ENCODE peak calls at places on chromosomes 4 and X, in four cellular contexts. V, L, E and H are unnamed samples. For H3K4me1, the result is how much of the 10 kb centered on the place peaks cover.

GRCh38 chrX:38943120-38943519 is 141.9 kb downstream of the MID1IP1 start:
- DNase-seq in V (no peak), L (no peak), E (no peak), H (no peak)

GRCh38 chrX:45824471-45824870 is 623.8 kb upstream of the DIPK2B start:
- DNase-seq in V (no peak), L (no peak), E (no peak), H (no peak)

GRCh38 chrX:6169407-6169806 is 59.3 kb downstream of the NLGN4X start:
- DNase-seq in V (no peak), L (no peak), E (no peak), H (no peak)

GRCh38 chr4:105399535-105400161 is 74.2 kb downstream of the PPA2 start:
- DNase-seq in V (no peak), L (no peak), E (no peak), H (no peak)

GRCh38 chr4:184807797-184808718 is 17.7 kb downstream of the ACSL1 start:
- DNase-seq in V (no peak), L (no peak), E (no peak), H (no peak)

GRCh38 chrX:105120460-105120859 is 100.0 kb downstream of the TEX13A start:
- DNase-seq in V (no peak), L (no peak), E (no peak), H (no peak)

GRCh38 chr4:144754562-144755410 is 108.8 kb downstream of the HHIP start:
- DNase-seq in V (no peak), L (no peak), E (no peak), H (no peak)

GRCh38 chr4:123405212-123405856 is 8.7 kb downstream of the SPRY1 start:
- DNase-seq in V (no peak), L (no peak), E (no peak), H (no peak)

GRCh38 chr4:180134116-180134866 is 2108.9 kb upstream of the TENM3 start:
- DNase-seq in V (no peak), L (no peak), E (no peak), H (peak)

GRCh38 chr4:124686279-124686678 is 26.3 kb downstream of the ANKRD50 start:
- DNase-seq in V (no peak), L (no peak), E (no peak), H (no peak)

GRCh38 chrX:134949271-134949670 is 41.5 kb upstream of the SMIM10 start:
- DNase-seq in V (no peak), L (no peak), E (no peak), H (no peak)

GRCh38 chr4:154335588-154335987 is 156.0 kb downstream of the DCHS2 start:
- DNase-seq in V (no peak), L (no peak), E (no peak), H (no peak)

GRCh38 chr4:8044699-8045098 is 105.0 kb upstream of the AFAP1 start:
- DNase-seq in V (no peak), L (no peak), E (no peak), H (peak)

GRCh38 chr4:131001371-131001770 is 1905.4 kb downstream of the C4orf33 start:
- DNase-seq in V (no peak), L (no peak), E (no peak), H (no peak)

GRCh38 chr4:184854673-184855072 is 28.9 kb upstream of the ACSL1 start:
- DNase-seq in V (no peak), L (no peak), E (no peak), H (no peak)

GRCh38 chr4:15001825-15002658 is at the start of gene CPEB2:
- DNase-seq in V (peak), L (peak), E (peak), H (peak)

GRCh38 chr4:10098770-10099139 is 17.8 kb downstream of the WDR1 start:
- DNase-seq in V (no peak), L (no peak), E (no peak), H (no peak)

GRCh38 chr4:7140692-7141069 is 51.7 kb upstream of the SORCS2 start:
- DNase-seq in V (no peak), L (no peak), E (no peak), H (no peak)

GRCh38 chrX:43349363-43349762 is 306.7 kb upstream of the MAOA start:
- DNase-seq in V (peak), L (no peak), E (peak), H (peak)

GRCh38 chr4:68348577-68348976 is 1.3 kb downstream of the YTHDC1 start:
- DNase-seq in V (no peak), L (no peak), E (no peak), H (no peak)

GRCh38 chr4:123889376-123889945 is 492.9 kb downstream of the SPRY1 start:
- DNase-seq in V (no peak), L (no peak), E (no peak), H (no peak)

GRCh38 chr4:153553155-153553819 is 87.1 kb downstream of the TMEM131L start:
- DNase-seq in V (no peak), L (no peak), E (no peak), H (no peak)

GRCh38 chr4:135256111-135256510 is 1054.5 kb upstream of the PABPC4L start:
- DNase-seq in V (no peak), L (no peak), E (no peak), H (no peak)

GRCh38 chr4:66681962-66682361 is 863.3 kb downstream of the CENPC start:
- DNase-seq in V (no peak), L (no peak), E (no peak), H (no peak)

GRCh38 chrX:80223922-80224579 is 196.2 kb upstream of the TENT5D start:
- DNase-seq in V (no peak), L (no peak), E (no peak), H (no peak)

GRCh38 chr4:73267050-73267449 is 8.5 kb upstream of the ANKRD17 start:
- DNase-seq in V (no peak), L (no peak), E (no peak), H (no peak)

DNA sequence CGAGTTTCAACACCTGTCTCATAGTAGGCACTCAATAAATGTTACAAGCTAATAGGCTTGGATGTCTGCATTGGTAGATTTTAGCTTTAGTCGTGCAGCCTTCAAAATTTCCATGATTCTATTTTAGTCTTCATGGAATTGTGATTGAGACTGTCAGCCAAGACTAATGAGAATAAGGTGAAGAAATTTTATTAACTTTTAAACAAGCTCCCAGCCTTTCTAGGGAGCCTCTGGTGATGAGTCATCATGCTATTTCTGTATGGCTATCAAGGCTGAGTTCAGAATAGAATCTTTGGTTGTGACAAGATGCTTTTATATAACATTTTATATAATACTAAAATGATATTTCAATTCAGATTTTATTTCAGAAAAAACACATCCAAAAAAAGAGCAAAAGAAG is 685.8 kb downstream of the GABRG1 start:
- DNase-seq in V (no peak), L (no peak), E (no peak), H (no peak)
- H3K4me1 ChIP-seq in V (under half), L (under half), E (under half), H (under half)

GRCh38 chr4:2418652-2419571 is at the start of gene CFAP99:
- DNase-seq in V (peak), L (peak), E (peak), H (peak)
- H3K27ac ChIP-seq in V (no peak), L (peak), E (no peak), H (peak)

GRCh38 chr4:76377922-76378321 is 43.0 kb downstream of the CCDC158 start:
- DNase-seq in V (no peak), L (peak), E (no peak), H (peak)
- TF ChIP-seq CTCF in V (peak), L (peak), E (no peak), H (peak)

DNA sequence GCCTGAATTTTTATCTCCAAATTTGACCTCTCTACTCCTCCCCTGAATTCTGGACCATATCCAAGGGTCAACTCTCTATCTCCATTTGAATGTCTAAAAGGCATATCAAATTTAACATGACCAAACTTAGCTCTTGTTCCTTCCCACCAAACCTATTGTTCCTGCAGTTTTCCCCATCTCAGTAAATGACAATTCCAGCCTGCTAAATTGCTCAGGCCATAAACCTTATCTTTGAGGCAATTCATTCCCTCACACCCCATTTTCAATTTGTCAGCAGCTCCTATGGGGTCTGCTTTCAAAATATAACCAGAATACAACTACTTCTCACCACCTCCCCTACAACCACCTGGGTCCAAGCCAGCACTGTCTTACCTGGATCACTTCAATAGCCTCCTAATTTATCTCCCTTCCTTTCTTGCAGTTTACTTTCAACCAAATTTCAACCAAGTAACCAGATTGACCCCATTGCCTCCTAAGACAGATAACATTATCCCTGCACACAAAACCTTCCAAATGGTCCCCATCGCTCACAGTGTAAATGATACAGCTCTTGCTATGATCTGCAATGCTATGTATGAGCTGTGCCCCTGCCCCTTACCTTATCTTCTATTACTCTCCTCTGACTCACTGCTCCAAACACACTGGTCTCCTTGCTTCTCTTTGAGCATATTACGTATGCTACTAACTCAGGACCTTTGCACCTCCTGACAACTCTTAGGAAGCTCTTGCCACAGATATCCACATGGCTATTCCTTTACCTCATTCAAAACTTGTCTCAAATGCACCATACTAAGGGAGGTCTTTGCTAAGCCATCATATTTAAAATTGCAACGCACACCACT is 66.0 kb downstream of the CAMK2D start:
- DNase-seq in V (no peak), L (no peak), E (no peak), H (peak)
- H3K4me1 ChIP-seq in V (under half), L (under half), E (under half), H (under half)